ENCODE peak calls at places on chromosomes 11 and 22, in eight cellular contexts. I is A549; R is left colon; F is caudate nucleus; E is CD4-positive, alpha-beta T cell; S is T-helper 2 cell; K is iris pigment epithelial cell; O is ovary. B is an unnamed sample.

GRCh38 chr11:77086521-77087472 is 15.8 kb upstream of the OMP start:
- DNase-seq in I (no peak), R (peak), F (no peak), E (no peak), S (no peak), K (no peak), O (peak), B (no peak)

GRCh38 chr22:42769574-42770447 is 49.1 kb upstream of the A4GALT start:
- DNase-seq in I (no peak), R (peak), F (no peak), E (no peak), S (no peak), K (peak), O (peak), B (no peak)

GRCh38 chr22:36386351-36386899 is 1.3 kb downstream of the MYH9 start:
- DNase-seq in I (no peak), R (peak), F (no peak), E (no peak), S (no peak), K (peak), O (no peak), B (peak)

GRCh38 chr11:59197990-59198389 is 14.7 kb downstream of the MPEG1 start:
- DNase-seq in I (no peak), R (no peak), F (peak), E (no peak), S (no peak), K (peak), O (peak), B (peak)

GRCh38 chr11:86442420-86442819 is 67.7 kb downstream of the CCDC81 start:
- DNase-seq in I (no peak), R (no peak), F (no peak), E (no peak), S (no peak), K (peak), O (no peak), B (no peak)

GRCh38 chr22:24751518-24751917 is 23.0 kb downstream of the PIWIL3 start:
- DNase-seq in I (no peak), R (no peak), F (no peak), E (no peak), S (no peak), K (no peak), O (no peak), B (no peak)

GRCh38 chr22:20490941-20491307 is 4.7 kb downstream of the KLHL22 start:
- DNase-seq in I (no peak), R (no peak), F (no peak), E (no peak), S (no peak), K (no peak), O (no peak), B (no peak)

GRCh38 chr11:62794201-62794775 is 2.5 kb upstream of the TMEM223 start:
- DNase-seq in I (no peak), R (no peak), F (no peak), E (no peak), S (no peak), K (no peak), O (no peak), B (no peak)

GRCh38 chr11:44987506-44987905 is 36.8 kb upstream of the TP53I11 start:
- DNase-seq in I (no peak), R (no peak), F (no peak), E (no peak), S (no peak), K (no peak), O (no peak), B (peak)

GRCh38 chr11:970319-970871 is 44.7 kb downstream of the AP2A2 start:
- DNase-seq in I (no peak), R (no peak), F (no peak), E (no peak), S (no peak), K (no peak), O (no peak), B (no peak)

GRCh38 chr11:70423523-70424505 is 25.5 kb downstream of the CTTN start:
- DNase-seq in I (no peak), R (no peak), F (no peak), E (no peak), S (no peak), K (peak), O (no peak), B (no peak)

GRCh38 chr22:27648074-27648473 is 153.5 kb downstream of the MN1 start:
- DNase-seq in I (no peak), R (no peak), F (no peak), E (no peak), S (no peak), K (no peak), O (no peak), B (no peak)

GRCh38 chr11:870127-870413 is 27.4 kb downstream of the TSPAN4 start:
- DNase-seq in I (no peak), R (no peak), F (no peak), E (no peak), S (no peak), K (no peak), O (no peak), B (no peak)

GRCh38 chr11:2807276-2807681 is 78.3 kb downstream of the CDKN1C start:
- DNase-seq in I (no peak), R (peak), F (no peak), E (no peak), S (peak), K (peak), O (peak), B (peak)

GRCh38 chr11:12754582-12755250 is 80.5 kb downstream of the TEAD1 start:
- DNase-seq in I (no peak), R (no peak), F (no peak), E (no peak), S (no peak), K (no peak), O (no peak), B (no peak)

GRCh38 chr11:12746593-12747097 is 72.4 kb downstream of the TEAD1 start:
- DNase-seq in I (no peak), R (no peak), F (no peak), E (no peak), S (no peak), K (peak), O (peak), B (peak)

GRCh38 chr11:1483445-1483961 is 3.1 kb downstream of the MOB2 start:
- DNase-seq in I (no peak), R (peak), F (no peak), E (no peak), S (no peak), K (no peak), O (peak), B (no peak)

GRCh38 chr11:128399186-128399585 is 188.2 kb downstream of the ETS1 start:
- DNase-seq in I (no peak), R (no peak), F (no peak), E (no peak), S (no peak), K (peak), O (no peak), B (no peak)

GRCh38 chr11:130908770-130909625 is 7.3 kb downstream of the SNX19 start:
- DNase-seq in I (no peak), R (no peak), F (no peak), E (no peak), S (no peak), K (peak), O (no peak), B (no peak)

GRCh38 chr11:113555071-113555739 is 80.0 kb upstream of the DRD2 start:
- DNase-seq in I (no peak), R (no peak), F (no peak), E (no peak), S (no peak), K (no peak), O (no peak), B (no peak)

GRCh38 chr11:87405356-87405755 is 367.6 kb downstream of the TMEM135 start:
- DNase-seq in I (no peak), R (no peak), F (no peak), E (no peak), S (no peak), K (no peak), O (no peak), B (no peak)

GRCh38 chr22:19016081-19016480 is 80.0 kb upstream of the PRODH start:
- DNase-seq in I (no peak), R (no peak), F (no peak), E (no peak), S (no peak), K (no peak), O (no peak), B (no peak)

GRCh38 chr11:14713518-14714244 is 70.1 kb downstream of the PDE3B start:
- DNase-seq in I (no peak), R (no peak), F (no peak), E (no peak), S (no peak), K (no peak), O (no peak), B (no peak)

GRCh38 chr22:35205956-35206355 is 51.3 kb upstream of the HMGXB4 start:
- DNase-seq in I (no peak), R (no peak), F (no peak), E (no peak), S (no peak), K (peak), O (no peak), B (no peak)

GRCh38 chr22:30919973-30920372 is 48.6 kb downstream of the MORC2 start:
- DNase-seq in I (no peak), R (no peak), F (no peak), E (no peak), S (no peak), K (no peak), O (no peak), B (no peak)

GRCh38 chr11:35990816-35991215 is 47.0 kb downstream of the LDLRAD3 start:
- DNase-seq in I (no peak), R (no peak), F (no peak), E (no peak), S (no peak), K (no peak), O (no peak), B (no peak)

GRCh38 chr11:47254381-47254780 is 3.4 kb upstream of the NR1H3 start:
- DNase-seq in I (no peak), R (no peak), F (no peak), E (no peak), S (no peak), K (no peak), O (no peak), B (no peak)

GRCh38 chr11:133362921-133363320 is 169.4 kb downstream of the OPCML start:
- DNase-seq in I (no peak), R (no peak), F (no peak), E (no peak), S (no peak), K (no peak), O (no peak), B (no peak)

GRCh38 chr11:77710358-77710757 is 72.8 kb upstream of the CLNS1A start:
- DNase-seq in I (no peak), R (no peak), F (no peak), E (no peak), S (no peak), K (peak), O (no peak), B (no peak)

GRCh38 chr11:13692172-13692571 is 23.7 kb downstream of the FAR1 start:
- DNase-seq in I (no peak), R (no peak), F (no peak), E (no peak), S (no peak), K (no peak), O (no peak), B (no peak)

GRCh38 chr22:30079952-30080533 is at the start of gene HORMAD2:
- DNase-seq in I (no peak), R (no peak), F (peak), E (no peak), S (no peak), K (peak), O (no peak), B (no peak)

GRCh38 chr11:68120212-68121066 is 749 bp downstream of the CHKA start:
- DNase-seq in I (no peak), R (peak), F (peak), E (no peak), S (peak), K (peak), O (peak), B (peak)

B was measured in NCI-H1092 treated with DMSO at 0.1 percent for 48 hours.